ENCODE peak calls at places on chromosome 9, in ten cellular contexts. H, O, L, T, G, C, U, K, X and B are unnamed samples.

GRCh38 chr9:121498487-121499176 is 1.0 kb downstream of the GGTA1 start:
- DNase-seq in H (no peak), O (peak; percentile 26), L (no peak), T (no peak), G (peak; percentile 57), C (no peak), U (peak; percentile 38), K (peak; percentile 83), X (no peak), B (peak; percentile 19)

GRCh38 chr9:88007291-88007650 is 32.9 kb upstream of the CDK20 start:
- DNase-seq in H (peak; percentile 37), O (no peak), L (no peak), T (no peak), G (no peak), C (peak; percentile 16), U (no peak), K (no peak), X (no peak), B (no peak)

GRCh38 chr9:117682955-117683710 is 21.1 kb upstream of the TLR4 start:
- DNase-seq in H (no peak), O (no peak), L (no peak), T (no peak), G (peak; percentile 72), C (no peak), U (no peak), K (no peak), X (no peak), B (no peak)

GRCh38 chr9:126275386-126276001 is 51.1 kb upstream of the MVB12B start:
- DNase-seq in H (no peak), O (no peak), L (no peak), T (no peak), G (no peak), C (no peak), U (no peak), K (no peak), X (peak; percentile 83), B (no peak)

GRCh38 chr9:37692622-37693221 is 42.0 kb downstream of the FRMPD1 start:
- DNase-seq in H (no peak), O (no peak), L (no peak), T (no peak), G (peak; percentile 78), C (no peak), U (no peak), K (no peak), X (no peak), B (no peak)

GRCh38 chr9:133257398-133258053 is 17.5 kb downstream of the ABO start:
- DNase-seq in H (no peak), O (no peak), L (no peak), T (no peak), G (peak; percentile 14), C (no peak), U (no peak), K (no peak), X (no peak), B (no peak)

GRCh38 chr9:134707031-134707680 is 65.6 kb downstream of the COL5A1 start:
- DNase-seq in H (no peak), O (no peak), L (peak; percentile 63), T (no peak), G (peak; percentile 97), C (peak; percentile 38), U (no peak), K (peak; percentile 93), X (peak; percentile 20), B (no peak)

GRCh38 chr9:81671880-81672280 is 17.5 kb downstream of the TLE1 start:
- DNase-seq in H (no peak), O (no peak), L (no peak), T (no peak), G (peak; percentile 67), C (no peak), U (peak; percentile 41), K (peak; percentile 92), X (peak; percentile 56), B (no peak)

GRCh38 chr9:13351768-13352386 is 72.4 kb upstream of the MPDZ start:
- DNase-seq in H (no peak), O (no peak), L (peak; percentile 11), T (no peak), G (peak; percentile 79), C (peak; percentile 3), U (no peak), K (no peak), X (no peak), B (no peak)

GRCh38 chr9:27176971-27177370 is 67.9 kb downstream of the TEK start:
- DNase-seq in H (no peak), O (no peak), L (no peak), T (no peak), G (no peak), C (no peak), U (no peak), K (no peak), X (no peak), B (no peak)

GRCh38 chr9:69657269-69657668 is 14.9 kb downstream of the APBA1 start:
- DNase-seq in H (no peak), O (no peak), L (no peak), T (no peak), G (no peak), C (no peak), U (no peak), K (no peak), X (no peak), B (no peak)

GRCh38 chr9:104093162-104093561 is 947 bp upstream of the SMC2 start:
- DNase-seq in H (no peak), O (no peak), L (no peak), T (no peak), G (peak; percentile 65), C (peak; percentile 16), U (no peak), K (no peak), X (no peak), B (no peak)

GRCh38 chr9:90556897-90557296 is 85.7 kb downstream of the DIRAS2 start:
- DNase-seq in H (no peak), O (no peak), L (no peak), T (no peak), G (peak; percentile 78), C (no peak), U (no peak), K (no peak), X (no peak), B (no peak)

GRCh38 chr9:108049026-108049591 is 559.5 kb upstream of the KLF4 start:
- DNase-seq in H (no peak), O (no peak), L (peak; percentile 84), T (no peak), G (no peak), C (peak; percentile 92), U (no peak), K (no peak), X (no peak), B (no peak)

GRCh38 chr9:93654351-93654961 is 78.1 kb downstream of the PHF2 start:
- DNase-seq in H (no peak), O (no peak), L (no peak), T (no peak), G (no peak), C (no peak), U (no peak), K (peak; percentile 62), X (no peak), B (no peak)

GRCh38 chr9:81031422-81032029 is 657.8 kb downstream of the TLE1 start:
- DNase-seq in H (no peak), O (no peak), L (no peak), T (no peak), G (no peak), C (peak; percentile 57), U (no peak), K (no peak), X (no peak), B (no peak)

GRCh38 chr9:2787065-2787464 is 56.8 kb downstream of the PUM3 start:
- DNase-seq in H (no peak), O (no peak), L (no peak), T (no peak), G (no peak), C (no peak), U (no peak), K (no peak), X (no peak), B (no peak)

GRCh38 chr9:133023117-133023890 is 7.5 kb upstream of the GTF3C5 start:
- DNase-seq in H (peak; percentile 54), O (no peak), L (no peak), T (peak; percentile 39), G (peak; percentile 73), C (no peak), U (no peak), K (no peak), X (no peak), B (no peak)

GRCh38 chr9:88794100-88794499 is 197.2 kb upstream of the S1PR3 start:
- DNase-seq in H (no peak), O (no peak), L (no peak), T (no peak), G (no peak), C (no peak), U (no peak), K (no peak), X (no peak), B (no peak)

GRCh38 chr9:103798620-103799019 is 295.5 kb upstream of the SMC2 start:
- DNase-seq in H (no peak), O (no peak), L (no peak), T (no peak), G (peak; percentile 65), C (peak; percentile 89), U (no peak), K (no peak), X (no peak), B (no peak)

GRCh38 chr9:13524245-13524644 is 244.8 kb upstream of the MPDZ start:
- DNase-seq in H (no peak), O (no peak), L (no peak), T (no peak), G (no peak), C (no peak), U (no peak), K (no peak), X (no peak), B (no peak)

GRCh38 chr9:82209797-82210470 is 221.4 kb downstream of the SPATA31D1 start:
- DNase-seq in H (no peak), O (no peak), L (no peak), T (no peak), G (no peak), C (no peak), U (no peak), K (no peak), X (no peak), B (no peak)

GRCh38 chr9:86126998-86127972 is 27.9 kb upstream of the GOLM1 start:
- DNase-seq in H (no peak), O (peak; percentile 83), L (peak; percentile 47), T (no peak), G (peak; percentile 100), C (peak; percentile 97), U (peak; percentile 21), K (no peak), X (peak; percentile 79), B (no peak)

GRCh38 chr9:131096490-131097258 is at the start of gene AIF1L:
- DNase-seq in H (peak; percentile 11), O (peak; percentile 75), L (no peak), T (no peak), G (peak; percentile 89), C (no peak), U (no peak), K (peak; percentile 74), X (no peak), B (no peak)

GRCh38 chr9:5231212-5231611 is at the start of gene INSL4:
- DNase-seq in H (no peak), O (no peak), L (no peak), T (no peak), G (no peak), C (no peak), U (no peak), K (no peak), X (no peak), B (no peak)